ENCODE peak calls at places on chromosomes 6 and 20, in six cellular contexts. M is mesendoderm, F is astrocyte, J is osteoblast, L is mammary epithelial cell, T is neuronal stem cell. E is an unnamed sample.

GRCh38 chr6:125169058-125169457 is 15.5 kb downstream of the TPD52L1 start:
- DNase-seq in L (no peak), M (no peak), J (peak), F (peak), T (no peak), E (no peak)

GRCh38 chr6:48916523-48917050 is 546.5 kb downstream of the MMUT start:
- DNase-seq in J (no peak), L (no peak), F (no peak), M (no peak), T (no peak), E (no peak)

GRCh38 chr6:88493717-88494116 is 327.6 kb upstream of the CNR1 start:
- DNase-seq in F (no peak), T (no peak), J (no peak), L (no peak), M (no peak), E (no peak)

GRCh38 chr6:27234576-27234975 is 12.9 kb upstream of the PRSS16 start:
- DNase-seq in F (no peak), M (no peak), L (no peak), T (no peak), J (peak), E (no peak)

GRCh38 chr6:158894192-158894591 is 75.0 kb upstream of the EZR start:
- DNase-seq in J (peak), L (peak), T (peak), F (peak), M (peak), E (peak)

GRCh38 chr6:158653577-158654354 is 3.9 kb downstream of the SYTL3 start:
- DNase-seq in F (peak), J (no peak), L (no peak), T (no peak), M (no peak), E (no peak)

GRCh38 chr6:78868124-78868523 is 773 bp downstream of the IRAK1BP1 start:
- DNase-seq in F (no peak), L (peak), J (no peak), T (no peak), M (no peak), E (no peak)

GRCh38 chr6:83038246-83038645 is 27.4 kb downstream of the UBE3D start:
- DNase-seq in F (no peak), L (peak), J (no peak), M (peak), T (no peak), E (no peak)

GRCh38 chr6:142444388-142444787 is 142.6 kb downstream of the ADGRG6 start:
- DNase-seq in F (peak), T (no peak), J (no peak), M (no peak), L (no peak), E (no peak)

GRCh38 chr20:32902456-32903420 is 44.0 kb downstream of the EFCAB8 start:
- DNase-seq in J (peak), M (peak), L (peak), F (peak), T (peak), E (no peak)

GRCh38 chr6:49668083-49668511 is 31.5 kb upstream of the RHAG start:
- DNase-seq in T (no peak), F (no peak), L (no peak), M (peak), J (no peak), E (no peak)

GRCh38 chr6:71473908-71474307 is 185.3 kb downstream of the OGFRL1 start:
- DNase-seq in M (no peak), L (peak), J (peak), F (peak), T (no peak), E (no peak)

GRCh38 chr6:31203345-31203979 is 33.0 kb upstream of the POU5F1 start:
- DNase-seq in L (peak), M (peak), J (peak), F (peak), T (no peak), E (peak)

GRCh38 chr20:16617056-16617455 is 43.8 kb upstream of the KIF16B start:
- DNase-seq in M (no peak), J (no peak), F (no peak), L (no peak), T (no peak), E (no peak)

GRCh38 chr6:91079939-91080338 is 493.1 kb upstream of the MAP3K7 start:
- DNase-seq in J (no peak), L (no peak), F (peak), M (peak), T (no peak), E (no peak)

GRCh38 chr6:112360498-112360897 is 13.4 kb downstream of the RFPL4B start:
- DNase-seq in F (no peak), M (peak), T (no peak), L (no peak), J (no peak), E (no peak)

GRCh38 chr6:110710115-110710514 is 105.2 kb downstream of the CDK19 start:
- DNase-seq in L (no peak), M (no peak), J (no peak), T (no peak), F (no peak), E (no peak)

GRCh38 chr20:12577213-12577612 is 431.6 kb upstream of the SPTLC3 start:
- DNase-seq in L (no peak), M (no peak), J (no peak), F (no peak), T (no peak), E (no peak)

GRCh38 chr6:16519265-16520242 is 241.7 kb downstream of the ATXN1 start:
- DNase-seq in J (no peak), M (peak), T (no peak), F (peak), L (peak), E (no peak)

GRCh38 chr6:88403486-88403885 is 237.3 kb upstream of the CNR1 start:
- DNase-seq in L (no peak), T (no peak), M (no peak), J (no peak), F (no peak), E (no peak)

GRCh38 chr6:142523485-142523884 is 221.7 kb downstream of the ADGRG6 start:
- DNase-seq in F (peak), J (no peak), M (no peak), T (no peak), L (no peak), E (no peak)

GRCh38 chr6:1499798-1500197 is 109.9 kb upstream of the FOXC1 start:
- DNase-seq in T (no peak), F (no peak), J (no peak), M (no peak), L (no peak), E (no peak)

GRCh38 chr6:54267798-54268197 is 40.4 kb upstream of the TINAG start:
- DNase-seq in J (no peak), M (peak), T (no peak), L (peak), F (peak), E (no peak)

GRCh38 chr6:149614352-149614751 is 34.2 kb downstream of the KATNA1 start:
- DNase-seq in J (peak), L (peak), T (no peak), F (peak), M (no peak), E (peak)

GRCh38 chr6:21259660-21260059 is 333.9 kb upstream of the SOX4 start:
- DNase-seq in L (no peak), M (peak), T (no peak), F (no peak), J (no peak), E (no peak)

GRCh38 chr20:59662856-59663512 is 58.6 kb downstream of the PHACTR3 start:
- DNase-seq in L (no peak), T (no peak), F (no peak), J (no peak), M (no peak), E (no peak)

GRCh38 chr6:168043193-168043847 is 35.7 kb downstream of the FRMD1 start:
- DNase-seq in T (no peak), J (peak), M (no peak), F (no peak), L (no peak), E (no peak)

GRCh38 chr20:44691424-44692423 is 23.4 kb upstream of the CCN5 start:
- DNase-seq in M (no peak), F (peak), L (no peak), J (no peak), T (no peak), E (no peak)

GRCh38 chr6:131628726-131629125 is 684 bp upstream of the MED23 start:
- DNase-seq in J (no peak), M (no peak), T (no peak), L (no peak), F (no peak), E (no peak)

DNA sequence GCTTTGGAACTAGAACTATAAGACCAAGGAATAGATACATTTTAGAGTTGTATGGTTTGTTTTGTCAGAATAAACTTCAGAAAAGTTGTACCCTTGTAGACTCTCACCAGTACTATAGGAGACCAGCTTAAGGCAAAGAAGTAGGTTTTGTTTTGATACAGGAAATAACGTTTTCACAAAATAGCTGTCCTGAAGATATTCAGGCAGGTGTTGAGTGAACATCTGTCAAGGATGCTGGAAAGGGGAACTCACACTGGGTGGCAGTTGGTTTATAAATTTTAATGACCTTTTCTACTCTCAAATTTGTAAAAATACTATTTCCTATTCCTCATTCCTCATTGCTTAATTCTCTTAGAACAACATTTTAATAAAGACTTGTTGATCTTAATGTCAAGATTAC is 174.0 kb upstream of the MAN1A1 start:
- DNase-seq in F (no peak), T (no peak), L (no peak), M (no peak), J (no peak), E (no peak)
- H3K4me2 ChIP-seq in F (no peak), T (no peak), L (no peak), M (no peak), J (no peak), E (no peak)

DNA sequence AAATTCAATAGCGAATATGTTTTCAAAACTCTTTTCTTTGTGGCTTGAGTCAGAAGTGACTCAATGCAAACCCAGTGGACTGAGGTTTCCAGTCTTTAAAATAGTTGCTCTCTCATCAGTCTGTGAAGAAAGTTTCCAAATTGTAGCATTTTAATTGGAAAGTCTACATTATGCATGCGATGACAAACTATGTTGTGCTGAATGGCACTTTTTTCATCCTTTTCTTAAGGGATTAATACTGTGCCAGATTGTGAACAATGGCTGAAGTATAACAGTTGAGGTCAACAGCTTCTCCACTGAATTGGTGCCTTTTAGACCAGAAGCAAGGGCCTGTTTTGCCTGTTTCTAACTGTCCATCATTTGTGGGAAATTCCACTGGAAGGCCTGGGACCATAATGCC is 377.1 kb downstream of the BTBD9 start:
- DNase-seq in J (peak), M (no peak), T (no peak), L (peak), F (peak), E (no peak)
- H3K4me2 ChIP-seq in J (peak), M (no peak), T (no peak), L (peak), F (peak), E (peak)

GRCh38 chr6:32920610-32921188 is 20.1 kb downstream of the HLA-DMB start:
- DNase-seq in F (no peak), T (no peak), L (no peak), J (no peak), M (no peak), E (no peak)

GRCh38 chr6:32922083-32922482 is 18.7 kb downstream of the HLA-DMB start:
- DNase-seq in F (no peak), L (no peak), T (no peak), M (no peak), J (no peak), E (no peak)
- H3K4me2 ChIP-seq in F (no peak), L (no peak), T (no peak), M (no peak), J (no peak), E (no peak)

DNA sequence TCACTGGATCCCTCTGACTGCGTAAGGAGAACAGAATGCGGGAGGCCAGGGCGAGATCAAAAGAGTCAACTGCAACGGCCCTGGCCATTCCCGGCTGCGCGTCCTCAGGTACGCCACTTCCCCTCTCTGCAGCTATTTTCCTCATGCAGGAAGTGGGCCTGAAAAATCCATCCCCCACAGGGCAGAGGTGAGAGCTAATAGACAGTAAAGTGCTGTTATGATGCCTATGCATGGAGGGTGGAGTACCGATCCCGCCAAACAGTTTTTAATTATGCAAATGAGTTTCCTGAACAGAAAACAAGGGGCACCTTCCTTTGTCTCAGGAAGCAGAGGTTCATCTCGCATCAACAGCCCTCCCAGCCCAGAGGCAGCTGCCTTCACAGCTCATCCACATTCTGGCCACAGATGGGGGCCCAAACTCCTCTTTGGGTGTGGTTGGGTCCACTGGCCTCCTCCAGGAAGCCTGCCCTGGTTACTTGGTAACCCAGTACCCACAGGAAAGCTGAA is 9.3 kb downstream of the PREX1 start:
- DNase-seq in M (no peak), L (no peak), J (no peak), F (no peak), T (no peak), E (no peak)
- H3K4me2 ChIP-seq in M (no peak), L (no peak), J (no peak), F (no peak), T (no peak), E (no peak)

E was measured in keratinocyte.